ENCODE peak calls at places on chromosome 9, in four cellular contexts. M is Peyer's patch, V is GM13976, X is KBM-7. P is an unnamed sample.

GRCh38 chr9:94821098-94821930 is 94.8 kb downstream of the AOPEP start:
- DNase-seq in M (no peak), V (peak), X (peak), P (no peak)

GRCh38 chr9:81264516-81264915 is 424.8 kb downstream of the TLE1 start:
- DNase-seq in M (no peak), V (no peak), X (no peak), P (no peak)

GRCh38 chr9:121331992-121332685 is 37.9 kb downstream of the STOM start:
- DNase-seq in M (no peak), V (no peak), X (no peak), P (no peak)

GRCh38 chr9:112867275-112867991 is 23.2 kb downstream of the SLC46A2 start:
- DNase-seq in M (no peak), V (no peak), X (peak), P (peak)

GRCh38 chr9:77999231-77999631 is 32.4 kb downstream of the GNAQ start:
- DNase-seq in M (no peak), V (no peak), X (no peak), P (no peak)

GRCh38 chr9:81455417-81455816 is 233.9 kb downstream of the TLE1 start:
- DNase-seq in M (no peak), V (no peak), X (no peak), P (no peak)

GRCh38 chr9:133735415-133735775 is 2.8 kb downstream of the SARDH start:
- DNase-seq in M (no peak), V (no peak), X (no peak), P (no peak)

GRCh38 chr9:93677641-93678136 is 101.3 kb downstream of the PHF2 start:
- DNase-seq in M (peak), V (no peak), X (no peak), P (no peak)

P was measured in transverse colon.